ENCODE peak calls at places on chromosomes 6 and 20, in five cellular contexts. E is RPMI7951; R is CD8-positive, alpha-beta T cell; M is astrocyte of the cerebellum; C is aorta. X is an unnamed sample.

GRCh38 chr20:23193985-23194384 is 107.9 kb upstream of the CD93 start:
- DNase-seq in E (no peak), R (no peak), C (no peak), M (no peak), X (no peak)

GRCh38 chr6:25229671-25230321 is 49.4 kb upstream of the CARMIL1 start:
- DNase-seq in C (no peak), E (peak), M (peak), R (no peak), X (no peak)

GRCh38 chr6:24426729-24427446 is 24.2 kb downstream of the MRS2 start:
- DNase-seq in C (no peak), M (no peak), E (no peak), R (no peak), X (no peak)

GRCh38 chr6:170005680-170006470 is 254.5 kb downstream of the ERMARD start:
- DNase-seq in M (no peak), R (no peak), E (no peak), C (peak), X (no peak)

GRCh38 chr20:37505263-37506165 is 15.5 kb upstream of the NNAT start:
- DNase-seq in E (no peak), C (no peak), R (no peak), M (no peak), X (no peak)

GRCh38 chr20:34037767-34038166 is 44.1 kb downstream of the RALY start:
- DNase-seq in M (no peak), C (no peak), E (no peak), R (no peak), X (no peak)

GRCh38 chr20:10696650-10697049 is 22.9 kb upstream of the JAG1 start:
- DNase-seq in C (no peak), M (no peak), E (no peak), R (no peak), X (no peak)

GRCh38 chr6:140879861-140880260 is 1252.9 kb upstream of the GJE1 start:
- DNase-seq in C (no peak), R (no peak), E (no peak), M (peak), X (no peak)

GRCh38 chr6:37979392-37980221 is 160.1 kb downstream of the ZFAND3 start:
- DNase-seq in M (no peak), E (no peak), R (no peak), C (no peak), X (no peak)

GRCh38 chr6:13811627-13812358 is 2.6 kb downstream of the MCUR1 start:
- DNase-seq in M (no peak), R (no peak), E (no peak), C (no peak), X (no peak)

X was measured in NK-92 treated with Interleukin-12 subunit alpha and Interleukin-12 subunit beta, amount 100 ng/mL, for 24 hours.